ENCODE peak calls at places on chromosome 6, in four cellular contexts. C is fibroblast of pulmonary artery, F is Caki2, J is HFFc6. G is an unnamed sample.

GRCh38 chr6:127813682-127814027 is 87.2 kb downstream of the THEMIS start:
- DNase-seq in C (no peak), F (no peak), J (no peak), G (no peak)

GRCh38 chr6:165092881-165093595 is 216.4 kb downstream of the C6orf118 start:
- DNase-seq in C (no peak), F (peak), J (no peak), G (no peak)

GRCh38 chr6:155628315-155628714 is 172.7 kb upstream of the NOX3 start:
- DNase-seq in C (no peak), F (no peak), J (no peak), G (no peak)

GRCh38 chr6:100808638-100809275 is 72.4 kb downstream of the ASCC3 start:
- DNase-seq in C (peak), F (no peak), J (peak), G (peak)

GRCh38 chr6:94238868-94239267 is 819.5 kb upstream of the EPHA7 start:
- DNase-seq in C (no peak), F (no peak), J (no peak), G (no peak)

GRCh38 chr6:113594726-113595125 is 262.4 kb upstream of the MARCKS start:
- DNase-seq in C (no peak), F (no peak), J (no peak), G (no peak)

GRCh38 chr6:11778648-11779307 is at the start of gene ADTRP:
- DNase-seq in C (no peak), F (no peak), J (no peak), G (no peak)

GRCh38 chr6:112251170-112251945 is 3.0 kb downstream of the LAMA4 start:
- DNase-seq in C (peak), F (no peak), J (no peak), G (no peak)

GRCh38 chr6:104929348-104929747 is 27.6 kb upstream of the LIN28B start:
- DNase-seq in C (no peak), F (no peak), J (no peak), G (no peak)

GRCh38 chr6:134058622-134059366 is 6.4 kb upstream of the SLC2A12 start:
- DNase-seq in C (no peak), F (no peak), J (no peak), G (no peak)

GRCh38 chr6:50030777-50031562 is 9.2 kb upstream of the DEFB110 start:
- DNase-seq in C (no peak), F (peak), J (no peak), G (peak)

GRCh38 chr6:36916159-36916558 is 30.4 kb downstream of the C6orf89 start:
- DNase-seq in C (no peak), F (no peak), J (no peak), G (no peak)

GRCh38 chr6:38068854-38069253 is 249.3 kb downstream of the ZFAND3 start:
- DNase-seq in C (no peak), F (no peak), J (no peak), G (no peak)

GRCh38 chr6:155128971-155129370 is 133.9 kb downstream of the TIAM2 start:
- DNase-seq in C (no peak), F (no peak), J (no peak), G (peak)

G was measured in GM04504.